ENCODE peak calls at places on chromosomes 4 and X, in eight cellular contexts. H is HCT116, C is adrenal gland, F is stomach, E is erythroblast, S is Peyer's patch, A is A549, Q is IMR-90. W is an unnamed sample.

GRCh38 chr4:10098770-10099139 is 17.8 kb downstream of the WDR1 start:
- DNase-seq in H (peak; percentile 41), C (peak; percentile 88), F (no peak), E (peak; percentile 23), S (no peak), A (no peak), Q (peak; percentile 80), W (no peak)

GRCh38 chr4:73816814-73817213 is 19.7 kb upstream of the CXCL6 start:
- DNase-seq in H (no peak), C (no peak), F (no peak), E (no peak), S (no peak), A (no peak), Q (peak; percentile 89), W (no peak)

GRCh38 chr4:151671541-151672059 is 89.2 kb downstream of the GATB start:
- DNase-seq in H (no peak), C (no peak), F (no peak), E (peak; percentile 96), S (no peak), A (no peak), Q (no peak), W (no peak)

GRCh38 chr4:151260526-151260925 is 16.4 kb upstream of the PRSS48 start:
- DNase-seq in H (no peak), C (no peak), F (no peak), E (no peak), S (no peak), A (no peak), Q (no peak), W (no peak)

GRCh38 chr4:154982187-154983047 is 201.3 kb downstream of the RBM46 start:
- DNase-seq in H (peak; percentile 58), C (peak; percentile 47), F (peak; percentile 74), E (peak; percentile 46), S (peak; percentile 70), A (peak; percentile 32), Q (peak; percentile 48), W (peak; percentile 73)

GRCh38 chr4:26459756-26460530 is 30.3 kb downstream of the CCKAR start:
- DNase-seq in H (no peak), C (no peak), F (no peak), E (no peak), S (no peak), A (no peak), Q (peak; percentile 90), W (no peak)

GRCh38 chrX:120238947-120239346 is 11.7 kb upstream of the ZBTB33 start:
- DNase-seq in H (no peak), C (no peak), F (no peak), E (no peak), S (no peak), A (no peak), Q (no peak), W (no peak)

GRCh38 chrX:42714981-42715688 is 62.8 kb downstream of the PPP1R2C start:
- DNase-seq in H (no peak), C (peak; percentile 75), F (peak; percentile 79), E (no peak), S (peak; percentile 84), A (peak; percentile 20), Q (no peak), W (peak; percentile 64)

GRCh38 chr4:78693777-78694456 is 82.2 kb upstream of the BMP2K start:
- DNase-seq in H (no peak), C (peak; percentile 49), F (no peak), E (peak; percentile 91), S (no peak), A (no peak), Q (no peak), W (no peak)

DNA sequence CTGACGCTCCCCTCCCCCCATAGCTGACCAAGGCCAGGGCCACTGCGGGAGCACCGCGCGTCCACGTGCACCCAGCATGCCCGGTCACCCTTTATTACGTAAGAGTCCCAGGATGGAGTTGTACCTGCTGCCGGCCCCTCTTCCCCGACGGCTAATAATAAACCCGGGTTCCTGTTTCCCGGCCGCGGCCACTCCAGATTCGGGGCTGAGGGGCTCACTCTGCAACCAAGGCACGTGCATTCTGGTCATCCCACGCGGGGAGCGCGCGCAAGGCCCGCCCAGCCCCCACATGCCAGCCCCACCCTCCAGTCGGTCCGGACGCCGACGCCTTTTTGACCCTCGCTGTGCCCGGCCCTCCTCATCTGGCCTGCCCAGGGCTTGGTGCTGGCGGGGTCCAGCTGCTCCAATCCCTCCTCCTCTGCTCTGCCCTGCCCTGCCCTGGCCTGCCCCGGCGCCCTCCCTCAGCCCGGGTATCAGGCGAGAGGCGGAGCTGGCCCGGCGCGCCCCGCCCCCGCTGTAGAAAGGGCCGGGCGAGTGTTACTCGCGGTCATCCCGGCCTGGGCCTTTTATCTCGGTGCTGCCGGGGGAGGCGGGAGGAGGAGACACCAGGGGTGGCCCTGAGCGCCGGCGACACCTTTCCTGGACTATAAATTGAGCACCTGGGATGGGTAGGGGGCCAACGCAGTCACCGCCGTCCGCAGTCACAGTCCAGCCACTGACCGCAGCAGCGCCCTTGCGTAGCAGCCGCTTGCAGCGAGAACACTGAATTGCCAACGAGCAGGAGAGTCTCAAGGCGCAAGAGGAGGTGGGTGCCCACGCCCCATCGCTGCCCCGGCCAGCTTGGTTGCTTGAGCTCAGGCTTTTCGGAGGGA is 2.6 kb downstream of the MID1IP1 start:
- DNase-seq in H (peak; percentile 77), C (peak; percentile 86), F (peak; percentile 87), E (peak; percentile 93), S (peak; percentile 91), A (peak; percentile 69), Q (peak; percentile 34), W (peak; percentile 90)
- TF ChIP-seq POLR2A in H (no peak), C (peak; percentile 59), F (no peak), E (peak; percentile 91), S (peak; percentile 86), A (peak; percentile 84), Q (peak; percentile 42), W (peak; percentile 89)

DNA sequence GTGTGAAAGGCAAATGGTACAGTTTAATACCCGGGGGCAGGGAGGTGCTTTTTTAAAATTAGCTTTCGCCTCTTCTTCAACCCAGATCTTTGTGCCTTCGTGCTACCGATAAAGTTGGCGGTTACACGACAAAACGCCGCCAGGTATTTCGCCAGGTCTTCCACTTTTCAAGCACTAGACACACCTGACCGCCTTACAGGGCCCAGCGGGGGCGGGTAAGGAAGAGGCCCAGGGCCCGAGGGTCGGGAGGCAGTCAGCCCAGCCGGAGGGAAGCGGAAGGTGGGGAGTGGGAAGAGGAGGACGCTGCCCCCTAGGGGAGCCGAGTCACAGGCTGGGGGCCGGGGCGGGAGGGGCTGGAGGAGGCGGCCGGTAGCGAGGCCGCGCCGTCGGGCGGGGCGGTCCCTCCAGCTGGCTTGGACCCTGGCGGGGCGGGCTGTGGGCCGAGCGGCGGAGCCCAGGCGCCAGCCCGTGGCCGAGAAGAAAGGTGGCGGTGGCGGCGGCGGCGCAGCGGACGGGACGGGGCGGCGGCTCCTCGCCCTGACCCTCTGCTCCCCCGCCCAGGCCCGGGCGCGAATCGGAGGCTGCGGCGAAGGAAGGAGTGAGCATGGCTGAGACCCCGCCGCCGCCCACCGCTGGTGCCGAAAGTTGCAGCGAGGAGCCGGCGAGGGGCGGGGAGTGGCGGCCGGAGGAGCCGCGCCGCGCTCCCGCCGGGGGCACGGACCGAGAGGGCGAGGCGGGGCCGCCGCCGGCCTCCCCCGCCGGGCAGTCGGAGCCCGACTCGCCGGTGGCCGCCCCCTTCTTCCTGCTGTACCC is 16.2 kb downstream of the UTP3 start:
- DNase-seq in H (peak; percentile 42), C (peak; percentile 85), F (peak; percentile 82), E (peak; percentile 81), S (peak; percentile 94), A (peak; percentile 49), Q (peak; percentile 67), W (peak; percentile 89)
- TF ChIP-seq POLR2A in H (no peak), C (peak; percentile 28), F (no peak), E (no peak), S (no peak), A (peak; percentile 52), Q (no peak), W (peak; percentile 63)

GRCh38 chr4:47485047-47485692 is at the start of gene ATP10D:
- DNase-seq in H (peak; percentile 74), C (peak; percentile 97), F (peak; percentile 96), E (peak; percentile 91), S (peak; percentile 97), A (peak; percentile 62), Q (peak; percentile 93), W (peak; percentile 98)
- TF ChIP-seq POLR2A in H (peak; percentile 40), C (peak; percentile 84), F (peak; percentile 84), E (peak; percentile 69), S (peak; percentile 74), A (peak; percentile 71), Q (peak; percentile 96), W (peak; percentile 86)

GRCh38 chr4:101346562-101347266 is 612 bp downstream of the PPP3CA start:
- DNase-seq in H (no peak), C (peak; percentile 73), F (peak; percentile 59), E (peak; percentile 86), S (peak; percentile 79), A (peak; percentile 13), Q (peak; percentile 53), W (peak; percentile 74)

GRCh38 chr4:101348367-101348827 is 1.1 kb upstream of the PPP3CA start:
- DNase-seq in H (no peak), C (peak; percentile 46), F (peak; percentile 38), E (peak; percentile 69), S (no peak), A (peak; percentile 11), Q (peak; percentile 17), W (peak; percentile 39)

GRCh38 chr4:101346312-101346561 is 1.1 kb downstream of the PPP3CA start:
- DNase-seq in H (no peak), C (no peak), F (no peak), E (no peak), S (peak; percentile 74), A (no peak), Q (no peak), W (peak; percentile 50)

GRCh38 chr4:101347557-101348366 is 436 bp upstream of the PPP3CA start:
- DNase-seq in H (peak; percentile 92), C (peak; percentile 99), F (peak; percentile 100), E (peak; percentile 99), S (peak; percentile 99), A (peak; percentile 77), Q (peak; percentile 95), W (peak; percentile 100)

DNA sequence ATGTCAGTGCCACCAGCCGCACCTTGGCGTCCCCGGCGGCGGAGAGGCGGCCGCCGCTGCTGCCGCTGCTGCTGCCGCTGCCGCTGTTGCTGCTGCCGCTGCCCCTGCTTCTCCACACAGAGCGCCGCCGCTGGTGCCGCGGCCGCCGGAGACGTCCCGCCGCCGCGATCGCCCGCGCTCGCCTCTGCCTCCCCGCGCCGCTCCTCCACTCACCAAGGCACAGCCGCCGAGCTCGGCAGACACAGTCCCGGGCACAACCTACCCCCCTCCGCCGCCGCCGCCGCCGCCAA is at the start of gene PPP3CA:
- DNase-seq in H (no peak), C (no peak), F (no peak), E (no peak), S (no peak), A (no peak), Q (no peak), W (no peak)
- TF ChIP-seq POLR2A in H (no peak), C (peak; percentile 74), F (no peak), E (no peak), S (no peak), A (no peak), Q (no peak), W (peak; percentile 78)